ENCODE peak calls at places on chromosomes 11 and 22, in eight cellular contexts. J is thoracic aorta, Y is uterus, O is ovary, N is neural progenitor cell, H is dorsolateral prefrontal cortex, I is BJ, W is K562. F is an unnamed sample. For H3K27me3, the result is how much of the 10 kb centered on the place peaks cover.

GRCh38 chr11:78547931-78548705 is 26.5 kb downstream of the NARS2 start:
- DNase-seq in J (no peak), Y (no peak), O (no peak), N (no peak), H (no peak), I (no peak), W (no peak), F (no peak)

GRCh38 chr22:34429314-34429713 is 509.0 kb upstream of the LARGE1 start:
- DNase-seq in J (no peak), Y (no peak), O (no peak), N (no peak), H (no peak), I (no peak), W (no peak), F (peak)

GRCh38 chr11:66311470-66311964 is 5.3 kb downstream of the CD248 start:
- DNase-seq in J (no peak), Y (no peak), O (no peak), N (no peak), H (no peak), I (no peak), W (no peak), F (no peak)

GRCh38 chr22:43706558-43707328 is 105.4 kb downstream of the EFCAB6 start:
- DNase-seq in J (no peak), Y (no peak), O (no peak), N (no peak), H (no peak), I (no peak), W (no peak), F (no peak)

GRCh38 chr11:121520243-121521144 is 67.7 kb upstream of the SORL1-AS1 start:
- DNase-seq in J (no peak), Y (no peak), O (no peak), N (no peak), H (no peak), I (peak), W (no peak), F (peak)

GRCh38 chr11:12857572-12857971 is 151.5 kb upstream of the RASSF10 start:
- DNase-seq in J (no peak), Y (no peak), O (no peak), N (no peak), H (no peak), I (no peak), W (peak), F (no peak)

GRCh38 chr11:2791521-2792375 is 92.0 kb upstream of the KCNQ1OT1 start:
- DNase-seq in J (no peak), Y (peak), O (peak), N (no peak), H (peak), I (no peak), W (no peak), F (no peak)

GRCh38 chr22:34390400-34390799 is 470.1 kb upstream of the LARGE1 start:
- DNase-seq in J (no peak), Y (no peak), O (no peak), N (peak), H (no peak), I (no peak), W (no peak), F (no peak)

GRCh38 chr22:37330200-37331033 is 48.1 kb downstream of the CYTH4 start:
- DNase-seq in J (no peak), Y (no peak), O (no peak), N (peak), H (peak), I (no peak), W (peak), F (peak)

GRCh38 chr11:57180964-57181363 is 789 bp upstream of the LRRC55 start:
- DNase-seq in J (no peak), Y (no peak), O (no peak), N (no peak), H (no peak), I (no peak), W (no peak), F (no peak)
- H3K27me3 ChIP-seq in J (under half), Y (under half), O (under half), N (under half), H (under half), I (under half), W (under half), F (under half)

GRCh38 chr22:50697667-50698506 is 25.3 kb downstream of the SHANK3 start:
- DNase-seq in J (no peak), Y (no peak), O (peak), N (no peak), H (no peak), I (no peak), W (no peak), F (no peak)
- H3K4me3 ChIP-seq in J (no peak), Y (no peak), O (peak), N (peak), H (peak), I (peak), W (no peak), F (peak)

DNA sequence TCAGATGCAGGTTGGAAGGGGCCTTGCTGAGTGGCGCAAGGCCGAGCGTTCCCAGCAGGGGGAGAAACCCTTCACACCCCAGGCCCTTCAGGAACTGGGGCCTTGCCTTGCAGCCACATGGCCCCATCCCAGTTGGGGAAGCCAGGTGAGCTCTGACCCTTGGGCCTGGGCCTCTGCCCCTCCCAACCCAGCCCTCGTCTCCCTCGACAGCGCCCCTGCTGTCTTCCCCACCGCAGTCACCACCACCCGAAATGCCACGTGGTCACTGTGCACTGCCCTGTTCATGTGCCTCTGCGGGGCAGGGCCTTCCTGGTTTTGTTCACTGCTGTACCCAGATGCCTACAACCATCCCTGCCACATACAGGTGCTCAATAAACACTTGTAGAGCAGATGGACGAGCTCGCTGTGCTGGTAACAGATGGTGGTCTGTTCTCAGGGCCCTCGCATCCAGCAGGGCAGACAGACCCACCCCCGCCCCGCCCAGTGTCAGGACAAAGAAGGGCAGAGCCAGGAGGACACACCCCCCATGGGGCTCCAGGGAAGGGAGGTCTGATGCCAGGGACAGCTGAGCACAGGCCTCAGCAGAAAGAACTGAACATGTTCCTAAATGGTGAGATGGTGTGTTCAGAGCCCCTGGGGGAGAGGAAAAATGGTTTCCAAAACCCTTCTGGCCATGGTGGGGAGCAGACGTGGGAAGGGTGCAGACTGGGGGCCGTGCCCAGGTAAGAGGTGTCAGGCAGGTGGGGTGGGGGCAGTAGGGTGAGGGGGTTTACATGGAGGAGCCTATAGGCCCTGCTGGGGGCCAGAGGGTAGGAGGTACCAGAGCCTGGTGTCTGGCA is 3.7 kb downstream of the POLR2L start:
- DNase-seq in J (no peak), Y (no peak), O (no peak), N (peak), H (no peak), I (no peak), W (peak), F (no peak)
- TF ChIP-seq CTCF in J (no peak), Y (no peak), O (no peak), N (peak), H (no peak), I (peak), W (peak), F (peak)

GRCh38 chr11:58963551-58964075 is 24.3 kb downstream of the GLYATL1 start:
- DNase-seq in J (no peak), Y (no peak), O (no peak), N (peak), H (no peak), I (peak), W (peak), F (peak)

GRCh38 chr11:58968251-58968711 is 29.0 kb downstream of the GLYATL1 start:
- DNase-seq in J (no peak), Y (no peak), O (no peak), N (peak), H (peak), I (no peak), W (no peak), F (no peak)

DNA sequence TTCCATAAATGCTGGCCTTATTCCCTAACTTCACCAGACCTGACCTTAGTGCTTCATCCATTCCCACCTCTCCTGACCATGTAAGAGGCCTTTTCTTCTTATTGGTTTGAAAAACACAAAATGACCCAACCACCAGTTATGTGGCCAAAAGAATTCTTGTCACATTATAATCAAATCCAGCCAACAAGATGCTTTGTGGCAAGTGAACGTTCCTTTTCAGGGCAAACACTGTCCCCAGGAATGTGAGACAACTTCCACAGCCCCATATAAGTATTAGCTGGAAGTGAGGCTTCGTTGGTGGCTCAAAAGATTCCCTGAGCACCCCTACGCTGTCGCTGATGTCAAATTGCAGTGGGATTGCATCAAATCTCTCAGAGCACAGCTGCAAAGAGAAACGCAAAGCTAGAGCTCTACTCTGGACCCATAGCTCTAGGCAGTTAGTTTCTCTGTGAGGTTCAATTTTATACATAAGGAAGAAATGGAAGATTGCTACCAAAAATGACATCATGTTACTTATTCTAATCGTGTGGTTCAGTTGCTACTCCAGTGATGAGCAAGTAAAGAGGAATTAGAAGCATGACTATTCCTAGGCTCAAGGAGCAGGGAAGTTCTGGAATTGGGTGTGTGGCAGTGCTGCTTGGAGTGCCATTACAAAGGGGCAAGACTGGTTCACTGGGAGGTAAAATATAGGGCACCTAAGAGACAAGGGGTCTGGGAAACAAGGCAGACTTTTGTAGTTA is 26.1 kb downstream of the GLYATL1 start:
- DNase-seq in J (no peak), Y (no peak), O (no peak), N (no peak), H (no peak), I (peak), W (no peak), F (peak)
- H3K27me3 ChIP-seq in J (under half), Y (under half), O (under half), N (under half), H (under half), I (under half), W (under half), F (under half)

GRCh38 chr11:62883677-62884076 is 3.0 kb downstream of the SLC3A2 start:
- DNase-seq in J (no peak), Y (no peak), O (no peak), N (no peak), H (no peak), I (no peak), W (no peak), F (no peak)
- H3K4me3 ChIP-seq in J (peak), Y (no peak), O (no peak), N (no peak), H (peak), I (peak), W (peak), F (peak)

DNA sequence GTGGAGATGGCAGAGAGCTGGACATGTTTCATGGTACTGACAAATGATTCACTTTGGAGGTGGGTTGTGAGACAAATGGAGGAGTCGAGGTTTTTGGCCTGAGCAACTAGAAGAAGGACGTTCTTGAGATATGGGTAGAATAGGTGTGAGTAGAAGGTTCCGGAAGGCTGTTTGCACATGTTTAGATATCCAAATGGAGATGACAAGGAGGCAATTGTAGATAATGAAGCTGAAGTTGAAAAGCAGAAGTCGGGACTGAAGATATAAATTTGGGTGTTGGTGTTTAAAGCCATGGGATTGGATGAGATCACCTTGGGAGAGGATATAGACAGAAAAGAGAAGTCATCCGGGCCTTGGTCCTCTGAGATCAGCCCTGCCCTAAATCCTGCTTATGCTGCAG is 75.5 kb upstream of the CD44 start:
- DNase-seq in J (no peak), Y (no peak), O (no peak), N (no peak), H (no peak), I (no peak), W (peak), F (no peak)
- TF ChIP-seq CTCF in J (no peak), Y (no peak), O (no peak), N (no peak), H (no peak), I (no peak), W (no peak), F (no peak)

GRCh38 chr22:22694106-22694505 is 49.7 kb downstream of the GGTLC2 start:
- DNase-seq in J (no peak), Y (no peak), O (no peak), N (no peak), H (no peak), I (no peak), W (no peak), F (no peak)
- H3K27me3 ChIP-seq in J (under half), Y (under half), O (under half), N (half or more), H (under half), I (under half), W (under half), F (under half)

DNA sequence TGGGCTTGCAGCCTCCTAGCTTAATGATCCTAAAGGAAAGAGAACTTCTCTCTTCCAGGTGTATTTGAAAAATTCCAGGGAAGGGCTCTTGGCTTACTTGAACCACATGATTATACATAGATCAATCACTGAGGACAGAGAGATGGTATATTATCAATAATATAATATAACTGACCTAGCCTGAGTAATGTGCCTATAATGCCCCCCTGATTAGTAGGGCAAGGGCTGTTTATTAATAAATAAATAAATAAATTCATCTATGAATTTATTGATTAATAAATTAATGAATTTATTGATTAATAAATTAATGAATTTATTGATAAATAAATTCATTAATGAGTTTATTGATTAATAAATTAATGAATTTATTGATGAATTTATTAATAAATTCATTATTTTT is 48.0 kb upstream of the CEP295 start:
- DNase-seq in J (no peak), Y (no peak), O (no peak), N (no peak), H (no peak), I (no peak), W (no peak), F (no peak)
- H3K4me3 ChIP-seq in J (no peak), Y (no peak), O (no peak), N (no peak), H (no peak), I (no peak), W (no peak), F (no peak)

GRCh38 chr11:41289408-41289807 is 170.0 kb downstream of the LRRC4C start:
- DNase-seq in J (no peak), Y (no peak), O (no peak), N (peak), H (no peak), I (no peak), W (no peak), F (no peak)
- TF ChIP-seq CTCF in J (no peak), Y (no peak), O (no peak), N (peak), H (no peak), I (no peak), W (no peak), F (no peak)

F was measured in bronchial epithelial cell.